ENCODE peak calls at places on chromosome 3, in nine cellular contexts. Q, S, L, P, X, Z, G, H and D are unnamed samples.

GRCh38 chr3:178778579-178778978 is 242.3 kb downstream of the KCNMB2 start:
- DNase-seq in X (no peak), S (peak; percentile 10), L (no peak), P (no peak), Q (no peak), G (no peak), Z (no peak), H (no peak), D (no peak)

GRCh38 chr3:127662051-127662469 is 10.7 kb upstream of the ABTB1 start:
- DNase-seq in S (no peak), Z (peak; percentile 57), Q (no peak), X (no peak), P (no peak), G (no peak), H (no peak), L (no peak), D (no peak)

GRCh38 chr3:141076821-141077571 is 25.8 kb downstream of the SPSB4 start:
- DNase-seq in P (no peak), X (peak; percentile 87), Z (peak; percentile 79), G (no peak), S (no peak), L (peak; percentile 56), H (peak; percentile 38), Q (peak; percentile 76), D (peak; percentile 56)

GRCh38 chr3:126125341-126125740 is 41.4 kb upstream of the SLC41A3 start:
- DNase-seq in Q (peak; percentile 46), S (no peak), H (peak; percentile 10), G (peak; percentile 22), P (no peak), Z (no peak), X (no peak), L (peak; percentile 9), D (no peak)

GRCh38 chr3:4996771-4997291 is 17.6 kb downstream of the BHLHE40 start:
- DNase-seq in S (no peak), Z (no peak), L (no peak), X (no peak), G (peak; percentile 35), P (no peak), H (peak; percentile 20), Q (peak; percentile 25), D (no peak)

GRCh38 chr3:97230486-97230885 is 416.1 kb downstream of the EPHA6 start:
- DNase-seq in Z (no peak), X (no peak), P (no peak), H (no peak), S (peak; percentile 15), Q (no peak), L (no peak), G (no peak), D (no peak)

GRCh38 chr3:184757010-184757651 is 45.3 kb upstream of the MAGEF1 start:
- DNase-seq in H (peak; percentile 73), Z (no peak), G (peak; percentile 67), P (no peak), Q (peak; percentile 91), L (peak; percentile 74), X (peak; percentile 98), S (peak; percentile 62), D (no peak)

GRCh38 chr3:196666001-196666867 is 26.7 kb downstream of the NRROS start:
- DNase-seq in Z (no peak), Q (no peak), P (peak; percentile 89), S (peak; percentile 88), G (no peak), H (no peak), L (no peak), X (peak; percentile 87), D (peak; percentile 58)

GRCh38 chr3:194313642-194314430 is 37.3 kb downstream of the CPN2 start:
- DNase-seq in Q (peak; percentile 94), H (peak; percentile 49), L (peak; percentile 51), X (peak; percentile 58), G (no peak), P (no peak), S (no peak), Z (peak; percentile 60), D (peak; percentile 51)

GRCh38 chr3:110576962-110577361 is 494.7 kb upstream of the NECTIN3 start:
- DNase-seq in L (no peak), P (no peak), X (peak; percentile 59), H (no peak), Q (no peak), Z (no peak), S (peak; percentile 93), G (no peak), D (no peak)

GRCh38 chr3:193572426-193572908 is 17.8 kb upstream of the ATP13A4 start:
- DNase-seq in G (peak; percentile 76), Z (no peak), H (peak; percentile 75), S (peak; percentile 54), L (peak; percentile 48), P (peak; percentile 56), Q (peak; percentile 67), X (no peak), D (peak; percentile 74)

GRCh38 chr3:138263104-138263503 is 66.5 kb downstream of the NME9 start:
- DNase-seq in Q (no peak), H (no peak), L (no peak), G (no peak), Z (no peak), S (no peak), P (no peak), X (no peak), D (no peak)
- TF ChIP-seq CTCF in Q (no peak), H (no peak), L (no peak), G (no peak), Z (no peak), S (peak; percentile 35), P (peak; percentile 39), X (peak; percentile 19), D (peak; percentile 15)

DNA sequence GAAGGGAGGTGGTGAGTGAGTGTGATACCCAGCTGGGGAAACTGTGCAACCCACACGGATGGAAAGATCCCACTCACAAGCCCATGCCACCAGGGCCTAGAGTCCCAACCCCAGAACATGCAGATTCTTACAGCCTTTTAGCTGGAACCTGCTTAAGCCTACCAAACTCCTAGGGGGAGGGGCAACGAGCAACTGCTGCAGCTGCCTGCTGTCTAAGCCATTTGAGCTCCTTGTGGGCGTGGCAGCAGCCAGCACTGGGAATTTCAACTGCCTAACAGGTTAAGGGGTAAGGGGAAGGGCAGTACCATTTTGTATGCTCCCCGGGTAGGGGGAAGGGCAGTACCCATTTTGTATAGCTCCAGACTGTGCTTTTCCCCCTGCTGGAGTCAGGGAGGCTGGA is 673.2 kb upstream of the BCHE start:
- DNase-seq in S (no peak), H (no peak), X (no peak), L (no peak), Q (no peak), P (no peak), Z (no peak), G (no peak), D (no peak)
- H3K4me1 ChIP-seq in S (no peaks in the 10 kb centered on the region), H (no peaks in the 10 kb centered on the region), X (no peaks in the 10 kb centered on the region), L (no peaks in the 10 kb centered on the region), Q (no peaks in the 10 kb centered on the region), P (no peaks in the 10 kb centered on the region), Z (no peaks in the 10 kb centered on the region), G (no peaks in the 10 kb centered on the region), D (no peaks in the 10 kb centered on the region)

GRCh38 chr3:152445227-152445626 is 176.5 kb downstream of the MBNL1 start:
- DNase-seq in Q (no peak), L (no peak), Z (no peak), H (no peak), G (no peak), X (no peak), S (no peak), P (no peak), D (no peak)

GRCh38 chr3:152448091-152448490 is 179.4 kb downstream of the MBNL1 start:
- DNase-seq in Z (no peak), L (no peak), S (no peak), G (no peak), P (no peak), Q (no peak), X (no peak), H (no peak), D (no peak)

GRCh38 chr3:152447509-152447908 is 178.8 kb downstream of the MBNL1 start:
- DNase-seq in L (no peak), S (no peak), H (no peak), G (no peak), X (no peak), Z (no peak), Q (no peak), P (no peak), D (no peak)

GRCh38 chr3:152444029-152444641 is 175.4 kb downstream of the MBNL1 start:
- DNase-seq in L (no peak), H (no peak), S (peak; percentile 40), X (peak; percentile 35), Q (no peak), P (peak; percentile 65), Z (no peak), G (no peak), D (no peak)

DNA sequence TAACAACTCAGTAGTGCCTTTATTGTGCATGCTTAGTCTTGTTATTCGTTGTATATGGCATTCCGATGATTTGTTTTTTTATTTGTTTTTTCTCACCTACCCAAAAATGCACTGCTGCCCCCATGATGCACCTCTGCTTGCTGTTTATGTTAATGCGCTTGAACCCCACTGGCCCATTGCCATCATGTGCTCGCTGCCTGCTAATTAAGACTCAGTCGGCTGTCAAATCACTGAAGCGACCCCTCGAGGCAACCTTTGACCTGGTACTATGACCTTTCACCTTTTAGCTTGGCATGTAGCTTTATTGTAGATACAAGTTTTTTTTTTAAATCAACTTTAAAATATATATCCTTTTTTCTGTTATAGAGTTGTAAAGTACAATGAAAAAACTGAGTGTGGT is 177.8 kb downstream of the MBNL1 start:
- DNase-seq in G (no peak), S (no peak), Z (no peak), X (no peak), L (no peak), Q (no peak), H (no peak), P (no peak), D (no peak)
- TF ChIP-seq CTCF in G (no peak), S (no peak), Z (no peak), X (no peak), L (no peak), Q (no peak), H (no peak), P (no peak), D (no peak)

GRCh38 chr3:120017692-120018091 is 76.6 kb downstream of the GSK3B start:
- DNase-seq in H (no peak), X (no peak), Q (no peak), G (no peak), S (no peak), Z (no peak), L (no peak), P (no peak), D (no peak)
- H3K4me1 ChIP-seq in H (peaks cover 3% of the 10 kb centered on the region), X (peaks cover 8% of the 10 kb centered on the region), Q (peaks cover 29% of the 10 kb centered on the region), G (peaks cover 6% of the 10 kb centered on the region), S (peaks cover 16% of the 10 kb centered on the region), Z (peaks cover 61% of the 10 kb centered on the region), L (peaks cover 75% of the 10 kb centered on the region), P (peaks cover 12% of the 10 kb centered on the region), D (no peaks in the 10 kb centered on the region)